ENCODE peak calls at places on chromosomes 7 and 10, in six cellular contexts. W, U, M, G, X and F are unnamed samples.

GRCh38 chr7:106273009-106273695 is 11.6 kb downstream of the NAMPT start:
- DNase-seq in W (no peak), U (no peak), M (no peak), G (no peak), X (no peak), F (no peak)

GRCh38 chr10:23174974-23175512 is 17.1 kb upstream of the PTF1A start:
- DNase-seq in W (no peak), U (no peak), M (no peak), G (no peak), X (no peak), F (no peak)

GRCh38 chr7:2412587-2413201 is 9.3 kb downstream of the CHST12 start:
- DNase-seq in W (no peak), U (no peak), M (no peak), G (no peak), X (no peak), F (no peak)

GRCh38 chr10:5078781-5079180 is 15.4 kb upstream of the AKR1C3 start:
- DNase-seq in W (no peak), U (no peak), M (no peak), G (no peak), X (no peak), F (no peak)

GRCh38 chr7:99447943-99448342 is 9.2 kb downstream of the CPSF4 start:
- DNase-seq in W (no peak), U (no peak), M (no peak), G (no peak), X (no peak), F (no peak)

GRCh38 chr10:113302062-113302461 is 250.8 kb upstream of the HABP2 start:
- DNase-seq in W (no peak), U (no peak), M (no peak), G (no peak), X (no peak), F (no peak)

GRCh38 chr10:44300666-44301649 is 83.9 kb downstream of the CXCL12 start:
- DNase-seq in W (no peak), U (no peak), M (no peak), G (peak), X (peak), F (peak)

GRCh38 chr10:125062244-125063208 is 97.8 kb downstream of the CTBP2 start:
- DNase-seq in W (no peak), U (no peak), M (no peak), G (no peak), X (no peak), F (no peak)

GRCh38 chr10:84921701-84922100 is 593.3 kb downstream of the CCSER2 start:
- DNase-seq in W (no peak), U (no peak), M (no peak), G (no peak), X (no peak), F (no peak)

GRCh38 chr10:111856631-111857030 is 326.9 kb downstream of the GPAM start:
- DNase-seq in W (no peak), U (no peak), M (no peak), G (no peak), X (no peak), F (no peak)